ENCODE peak calls at places on chromosomes 5 and 9, in seven cellular contexts. L is esophagus muscularis mucosa, H is lung, Y is fibroblast of lung, S is iPS DF 6.9, M is transverse colon, P is heart right ventricle. R is an unnamed sample.

GRCh38 chr5:30413540-30413939 is 779.9 kb upstream of the CDH6 start:
- DNase-seq in L (no peak), H (no peak), Y (no peak), S (no peak), M (no peak), P (no peak), R (no peak)

GRCh38 chr5:1745190-1745805 is 54.3 kb downstream of the MRPL36 start:
- DNase-seq in L (no peak), H (no peak), Y (no peak), S (no peak), M (peak; percentile 2), P (no peak), R (no peak)

GRCh38 chr5:8333445-8333844 is 464.5 kb downstream of the MTRR start:
- DNase-seq in L (no peak), H (no peak), Y (no peak), S (no peak), M (no peak), P (no peak), R (no peak)

GRCh38 chr5:176979669-176980068 is 26.9 kb downstream of the UIMC1 start:
- DNase-seq in L (no peak), H (no peak), Y (no peak), S (no peak), M (no peak), P (no peak), R (no peak)

GRCh38 chr5:29001666-29002065 is 1963.3 kb upstream of the CDH9 start:
- DNase-seq in L (no peak), H (no peak), Y (no peak), S (peak; percentile 5), M (no peak), P (no peak), R (no peak)

GRCh38 chr9:122931851-122932199 is 513 bp upstream of the ZBTB26 start:
- DNase-seq in L (no peak), H (no peak), Y (no peak), S (no peak), M (no peak), P (no peak), R (no peak)

GRCh38 chr5:84564311-84564710 is 179.6 kb upstream of the EDIL3 start:
- DNase-seq in L (no peak), H (no peak), Y (peak; percentile 57), S (no peak), M (no peak), P (no peak), R (no peak)

GRCh38 chr9:127970401-127971313 is 10.1 kb downstream of the EEIG1 start:
- DNase-seq in L (no peak), H (no peak), Y (no peak), S (no peak), M (peak; percentile 57), P (no peak), R (no peak)

GRCh38 chr5:5018560-5018935 is 121.6 kb upstream of the ADAMTS16 start:
- DNase-seq in L (no peak), H (no peak), Y (no peak), S (no peak), M (no peak), P (no peak), R (no peak)

GRCh38 chr5:145362261-145362660 is 472.9 kb downstream of the PRELID2 start:
- DNase-seq in L (no peak), H (no peak), Y (peak; percentile 54), S (no peak), M (no peak), P (no peak), R (no peak)

GRCh38 chr5:140244525-140245025 is 58.3 kb downstream of the PFDN1 start:
- DNase-seq in L (peak; percentile 97), H (peak; percentile 91), Y (peak; percentile 89), S (peak; percentile 60), M (peak; percentile 93), P (peak; percentile 92), R (peak; percentile 94)

GRCh38 chr9:127311239-127311741 is 46.7 kb downstream of the GARNL3 start:
- DNase-seq in L (peak; percentile 91), H (peak; percentile 66), Y (peak; percentile 71), S (peak; percentile 18), M (peak; percentile 37), P (peak; percentile 58), R (peak; percentile 62)

GRCh38 chr5:124839371-124839998 is 93.0 kb upstream of the ZNF608 start:
- DNase-seq in L (no peak), H (no peak), Y (peak; percentile 36), S (no peak), M (no peak), P (no peak), R (no peak)

GRCh38 chr9:138038244-138038671 is 160.7 kb downstream of the CACNA1B start:
- DNase-seq in L (no peak), H (no peak), Y (no peak), S (no peak), M (no peak), P (peak; percentile 20), R (no peak)

GRCh38 chr5:151675225-151675955 is 11.3 kb downstream of the SPARC start:
- DNase-seq in L (no peak), H (no peak), Y (peak; percentile 34), S (no peak), M (no peak), P (no peak), R (no peak)
- H3K4me1 ChIP-seq in L (peaks cover 99% of the 10 kb centered on the region), H (peaks cover 11% of the 10 kb centered on the region), Y (peaks cover 77% of the 10 kb centered on the region), S (peaks cover 7% of the 10 kb centered on the region), M (peaks cover 58% of the 10 kb centered on the region), P (peaks cover 96% of the 10 kb centered on the region), R (peaks cover 98% of the 10 kb centered on the region)

DNA sequence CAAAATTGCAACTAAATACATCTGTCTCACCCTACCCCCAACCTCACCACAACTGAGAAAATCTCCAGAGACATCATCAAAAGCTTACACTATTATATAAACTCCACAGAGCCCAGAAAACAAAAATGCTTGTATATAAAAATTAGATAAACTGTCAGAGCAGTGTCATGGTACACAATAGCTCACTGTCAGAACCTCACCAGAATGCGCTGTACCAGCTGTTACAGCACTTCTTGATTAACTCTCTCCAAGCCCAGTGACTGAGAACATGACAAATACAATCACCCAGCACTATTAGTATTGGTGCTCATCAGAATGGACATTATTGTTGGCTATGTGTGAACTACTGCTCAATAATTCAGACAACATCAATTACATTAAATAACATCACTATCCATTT is 65.7 kb downstream of the ZDHHC21 start:
- DNase-seq in L (no peak), H (no peak), Y (no peak), S (no peak), M (no peak), P (no peak), R (no peak)
- H3K4me3 ChIP-seq in L (no peak overlapping the region), H (no peak overlapping the region), Y (no peak overlapping the region), S (no peak overlapping the region), M (no peak overlapping the region), P (no peak overlapping the region), R (no peak overlapping the region)

DNA sequence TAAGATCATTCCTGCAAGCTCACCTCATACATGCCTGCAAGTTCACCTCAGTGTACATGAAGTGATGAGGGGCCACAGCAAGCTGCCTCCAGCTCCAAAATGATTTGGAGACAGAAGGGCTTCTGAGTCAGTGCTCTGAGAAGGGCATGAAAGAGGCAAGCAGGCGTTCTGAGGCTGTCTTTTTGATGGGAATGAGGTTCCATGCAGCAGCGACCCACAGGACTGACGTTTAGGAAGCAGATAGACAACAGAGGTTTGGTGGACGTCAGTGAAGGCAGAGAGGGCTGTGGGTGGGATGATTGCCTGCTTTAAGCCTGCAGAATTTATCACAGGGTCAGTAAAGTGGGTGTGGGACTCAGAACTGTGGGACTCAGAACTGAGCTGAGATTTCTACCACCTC is 8.9 kb upstream of the SMIM32 start:
- DNase-seq in L (peak; percentile 89), H (no peak), Y (no peak), S (no peak), M (no peak), P (no peak), R (peak; percentile 43)
- H3K27ac ChIP-seq in L (no peak overlapping the region), H (no peak overlapping the region), Y (no peak overlapping the region), S (no peak overlapping the region), M (no peak overlapping the region), P (no peak overlapping the region), R (no peak overlapping the region)

GRCh38 chr5:61120534-61120933 is 41.7 kb downstream of the SMIM15 start:
- DNase-seq in L (no peak), H (no peak), Y (no peak), S (no peak), M (no peak), P (no peak), R (no peak)

GRCh38 chr5:61114441-61114840 is 47.8 kb downstream of the SMIM15 start:
- DNase-seq in L (no peak), H (no peak), Y (no peak), S (no peak), M (no peak), P (no peak), R (no peak)

DNA sequence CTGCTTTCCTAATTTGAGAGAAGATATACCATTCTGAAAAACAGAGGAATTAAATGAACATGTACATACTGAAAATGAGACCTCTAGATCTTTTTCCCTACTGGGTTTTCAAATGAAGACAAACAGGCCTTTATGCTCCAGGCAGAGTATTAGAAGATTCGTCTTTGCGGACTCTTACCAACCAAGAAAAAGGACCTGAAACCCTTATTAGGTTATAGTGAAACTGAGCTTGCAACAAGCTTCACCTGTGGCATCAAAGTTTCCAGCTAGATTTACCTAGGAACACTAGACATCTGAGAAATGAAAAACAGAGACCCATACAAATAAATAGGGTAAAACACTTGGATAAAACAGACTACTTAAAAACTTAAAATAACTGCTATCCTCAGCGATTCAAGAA is 46.3 kb downstream of the SMIM15 start:
- DNase-seq in L (no peak), H (no peak), Y (no peak), S (no peak), M (no peak), P (no peak), R (no peak)
- H3K4me1 ChIP-seq in L (no peaks in the 10 kb centered on the region), H (no peaks in the 10 kb centered on the region), Y (no peaks in the 10 kb centered on the region), S (no peaks in the 10 kb centered on the region), M (no peaks in the 10 kb centered on the region), P (no peaks in the 10 kb centered on the region), R (no peaks in the 10 kb centered on the region)

DNA sequence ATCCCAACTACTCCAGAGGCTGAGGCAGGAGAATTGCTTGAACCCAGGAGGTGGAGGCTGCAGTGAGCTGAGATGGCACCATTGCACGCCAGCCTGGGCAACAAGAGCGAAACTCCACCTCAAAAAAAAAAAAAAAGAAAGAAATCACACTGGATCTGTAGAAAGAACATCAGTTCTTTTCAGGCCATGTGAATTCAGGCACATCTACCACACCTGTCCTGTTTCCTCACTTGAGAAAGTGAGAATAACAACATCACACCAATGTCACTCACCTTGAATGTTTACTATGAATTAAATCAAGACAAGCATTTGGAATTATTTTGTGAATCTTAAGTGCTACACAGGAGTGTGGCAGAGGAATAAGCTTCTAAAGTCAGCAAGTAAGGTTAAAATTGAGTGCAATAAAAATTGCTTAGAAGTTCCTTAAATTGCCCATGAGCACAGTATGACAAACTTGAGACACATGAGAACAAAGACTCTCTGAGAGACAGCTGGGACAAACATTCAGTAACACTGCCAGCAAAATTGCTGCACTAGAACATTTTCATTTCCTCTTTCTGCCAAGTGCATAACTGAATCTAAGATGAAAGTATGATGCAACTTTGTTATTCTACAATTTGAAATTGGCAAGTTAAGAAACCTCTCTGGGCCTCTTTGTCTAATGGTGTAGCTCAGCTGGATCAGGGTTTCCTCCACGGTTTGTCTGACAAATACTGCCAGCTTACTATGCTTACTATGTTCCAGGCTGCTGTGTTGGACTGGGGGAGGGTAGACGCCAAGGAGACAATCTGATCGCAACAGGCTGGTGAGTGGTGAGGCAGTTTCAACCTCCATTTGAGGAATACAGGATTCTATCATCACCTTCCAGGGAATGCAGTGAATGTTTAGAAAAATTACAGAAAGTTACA is 1.9 kb upstream of the RIC1 start:
- DNase-seq in L (no peak), H (peak; percentile 48), Y (peak; percentile 93), S (no peak), M (peak; percentile 28), P (peak; percentile 34), R (peak; percentile 63)
- H3K4me3 ChIP-seq in L (peak overlapping the region; percentile 94), H (no peak overlapping the region), Y (peak overlapping the region; percentile 9), S (no peak overlapping the region), M (no peak overlapping the region), P (no peak overlapping the region), R (no peak overlapping the region)